ENCODE peak calls at places on chromosomes 7 and 10, in four cellular contexts. X is esophagus squamous epithelium, Q is endodermal cell, G is left lung. C is an unnamed sample. For H3K4me1, the result is how much of the 10 kb centered on the place peaks cover.

GRCh38 chr7:3605222-3605621 is 304.2 kb downstream of the SDK1 start:
- DNase-seq in G (no peak), X (no peak), Q (no peak), C (no peak)

GRCh38 chr10:47104786-47105385 is 193.7 kb downstream of the PTPN20 start:
- DNase-seq in Q (peak), G (no peak), X (no peak), C (no peak)

GRCh38 chr10:15735766-15736165 is 16.0 kb upstream of the ITGA8 start:
- DNase-seq in X (no peak), Q (no peak), G (no peak), C (no peak)

GRCh38 chr7:157096286-157097055 is 42.3 kb upstream of the UBE3C start:
- DNase-seq in X (no peak), G (no peak), Q (no peak), C (no peak)

GRCh38 chr7:6178273-6179029 is 94.0 kb downstream of the CYTH3 start:
- DNase-seq in Q (no peak), X (no peak), G (no peak), C (no peak)

GRCh38 chr7:75054744-75055527 is 18.7 kb downstream of the RCC1L start:
- DNase-seq in X (no peak), G (peak), Q (no peak), C (no peak)

GRCh38 chr7:147492621-147493020 is 1097.9 kb upstream of the C7orf33 start:
- DNase-seq in Q (no peak), G (no peak), X (no peak), C (no peak)

GRCh38 chr10:106557053-106557452 is 607.5 kb downstream of the SORCS1 start:
- DNase-seq in X (no peak), G (no peak), Q (no peak), C (no peak)

GRCh38 chr10:5620223-5620721 is 46.1 kb downstream of the ASB13 start:
- DNase-seq in G (no peak), Q (no peak), X (no peak), C (no peak)

GRCh38 chr7:127996253-127997071 is 34.8 kb downstream of the LRRC4 start:
- DNase-seq in Q (no peak), X (no peak), G (no peak), C (no peak)

GRCh38 chr7:20385121-20385520 is 54.4 kb downstream of the ITGB8 start:
- DNase-seq in Q (no peak), X (no peak), G (no peak), C (no peak)

GRCh38 chr7:155069992-155070827 is at the start of gene HTR5A:
- DNase-seq in G (peak), X (peak), Q (peak), C (peak)

GRCh38 chr10:101063548-101064414 is 2.0 kb downstream of the KAZALD1 start:
- DNase-seq in Q (peak), G (no peak), X (no peak), C (no peak)

GRCh38 chr7:4602905-4603842 is 78.9 kb upstream of the FOXK1 start:
- DNase-seq in G (peak), Q (peak), X (no peak), C (no peak)

GRCh38 chr10:23478570-23478969 is 39.7 kb downstream of the OTUD1 start:
- DNase-seq in G (no peak), X (no peak), Q (no peak), C (no peak)

GRCh38 chr7:141097430-141097829 is 23.6 kb downstream of the TMEM178B start:
- DNase-seq in Q (peak), X (no peak), G (no peak), C (no peak)

GRCh38 chr10:92972066-92972870 is 88.3 kb upstream of the CYP26C1 start:
- DNase-seq in X (no peak), G (no peak), Q (no peak), C (no peak)

GRCh38 chr10:16155761-16156322 is 281.0 kb upstream of the PTER start:
- DNase-seq in Q (peak), G (no peak), X (no peak), C (no peak)

GRCh38 chr7:107978815-107979408 is 24.0 kb downstream of the LAMB1 start:
- DNase-seq in G (no peak), Q (no peak), X (no peak), C (no peak)

GRCh38 chr10:5965266-5965665 is 12.1 kb downstream of the IL15RA start:
- DNase-seq in X (no peak), G (no peak), Q (peak), C (no peak)

GRCh38 chr7:19117081-19117869 is at the start of gene TWIST1:
- DNase-seq in G (peak), X (no peak), Q (peak), C (no peak)

GRCh38 chr10:7529638-7530037 is 118.8 kb upstream of the SFMBT2 start:
- DNase-seq in X (no peak), Q (peak), G (no peak), C (no peak)

GRCh38 chr7:117872565-117873055 is 631 bp downstream of the CTTNBP2 start:
- DNase-seq in Q (peak), G (peak), X (no peak), C (no peak)

GRCh38 chr10:127041561-127041960 is 136.3 kb downstream of the DOCK1 start:
- DNase-seq in X (no peak), G (no peak), Q (no peak), C (no peak)

GRCh38 chr7:155356323-155357105 is 58.8 kb downstream of the INSIG1 start:
- DNase-seq in X (no peak), G (peak), Q (peak), C (no peak)

GRCh38 chr10:7572435-7572834 is 94.3 kb downstream of the ITIH5 start:
- DNase-seq in Q (no peak), X (no peak), G (no peak), C (no peak)

GRCh38 chr7:131284702-131285419 is 42.8 kb upstream of the MKLN1 start:
- DNase-seq in X (no peak), G (no peak), Q (no peak), C (no peak)

GRCh38 chr7:70630647-70631457 is 501.1 kb upstream of the GALNT17 start:
- DNase-seq in G (no peak), X (no peak), Q (no peak), C (no peak)

GRCh38 chr10:104622598-104623209 is 18.4 kb upstream of the SORCS3 start:
- DNase-seq in G (no peak), X (no peak), Q (peak), C (no peak)

GRCh38 chr7:42986213-42986612 is 54.0 kb downstream of the MRPL32 start:
- DNase-seq in G (no peak), Q (no peak), X (no peak), C (no peak)

GRCh38 chr7:102404005-102404861 is 8.1 kb downstream of the PRKRIP1 start:
- DNase-seq in Q (peak), X (no peak), G (no peak), C (peak)

GRCh38 chr10:99329891-99330674 is 927 bp downstream of the CNNM1 start:
- DNase-seq in Q (peak), G (peak), X (no peak), C (no peak)

GRCh38 chr10:11757820-11758463 is 15.8 kb downstream of the ECHDC3 start:
- DNase-seq in G (peak), X (peak), Q (peak), C (peak)

GRCh38 chr7:27123021-27123476 is 7.5 kb downstream of the HOXA4 start:
- DNase-seq in G (no peak), Q (no peak), X (no peak), C (no peak)

GRCh38 chr10:113091921-113092320 is 141.9 kb downstream of the TCF7L2 start:
- DNase-seq in X (no peak), Q (peak), G (no peak), C (no peak)

GRCh38 chr10:13882112-13882711 is 295.4 kb downstream of the PRPF18 start:
- DNase-seq in Q (peak), G (no peak), X (no peak), C (no peak)

DNA sequence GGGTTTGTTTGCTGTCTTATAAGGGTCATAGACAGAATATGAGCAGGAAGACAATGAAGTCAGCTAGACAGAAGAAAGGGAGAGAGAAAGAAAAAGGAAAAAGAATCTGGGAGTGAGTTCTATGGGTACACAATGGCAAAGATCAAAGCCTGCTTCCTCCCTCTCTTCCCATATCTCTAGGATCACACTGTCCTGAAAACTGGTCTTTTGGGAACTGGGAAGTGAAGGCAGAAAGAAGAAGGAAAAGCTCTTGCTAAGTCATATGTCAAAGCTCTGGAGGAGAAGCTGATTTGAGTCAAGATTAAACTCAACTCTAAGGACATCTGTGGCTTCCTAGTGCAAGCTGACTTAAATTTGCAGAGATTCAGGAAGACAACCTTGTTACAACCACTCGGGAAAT is 147.5 kb downstream of the DOCK4 start:
- DNase-seq in G (no peak), X (no peak), Q (no peak), C (no peak)
- H3K4me1 ChIP-seq in G (under half), X (under half), Q (under half), C (under half)

GRCh38 chr7:47404005-47404404 is 177.9 kb downstream of the TNS3 start:
- DNase-seq in G (no peak), X (no peak), Q (peak), C (no peak)
- H3K27ac ChIP-seq in G (no peak), X (no peak), Q (no peak), C (no peak)

DNA sequence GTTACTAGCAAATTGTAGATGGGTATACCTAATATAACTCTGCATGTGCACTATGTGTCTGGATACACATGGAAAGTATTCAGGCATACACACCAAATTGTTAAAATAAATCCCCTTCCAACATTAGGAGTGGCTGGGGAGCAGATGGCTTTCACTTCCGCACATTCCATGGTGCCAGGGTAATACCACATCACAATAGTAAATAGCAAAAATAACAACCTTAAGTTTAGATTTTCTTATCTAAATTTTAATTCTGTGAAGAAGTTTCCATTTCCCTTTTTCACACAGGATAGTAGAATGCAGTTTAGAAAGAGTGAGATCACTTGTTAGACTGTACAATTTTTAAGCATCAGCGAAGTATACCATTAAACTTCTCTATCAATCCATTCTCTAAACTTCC is 5.8 kb upstream of the ALOX5 start:
- DNase-seq in X (no peak), Q (no peak), G (no peak), C (no peak)
- H3K4me1 ChIP-seq in X (under half), Q (under half), G (under half), C (under half)

DNA sequence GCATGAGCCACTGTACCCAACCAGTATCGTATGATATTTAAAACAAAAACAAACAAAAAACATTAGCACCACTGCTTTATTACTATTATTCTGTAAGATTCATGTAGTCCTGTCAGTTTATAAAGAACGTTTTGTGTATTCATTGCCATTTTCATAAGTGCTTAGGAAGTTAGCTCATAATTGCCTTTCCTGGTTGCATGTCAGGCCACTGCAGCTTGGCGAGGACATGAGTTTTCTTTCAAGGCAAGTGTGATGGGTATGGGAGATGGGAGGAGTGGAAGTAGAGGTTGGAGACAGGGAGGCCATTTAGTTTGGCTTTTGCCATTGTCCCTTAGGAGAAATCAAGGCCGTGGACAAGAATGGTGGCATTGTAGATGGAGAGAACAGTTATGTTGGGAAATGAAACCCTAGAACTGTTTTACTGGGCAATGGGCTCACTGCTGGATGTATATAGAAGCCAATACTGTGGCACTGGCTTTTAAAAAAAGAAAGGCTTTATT is 48.9 kb downstream of the TYW1 start:
- DNase-seq in X (no peak), G (no peak), Q (no peak), C (no peak)
- H3K27ac ChIP-seq in X (no peak), G (no peak), Q (no peak), C (no peak)